ENCODE peak calls at places on chromosomes 1 and 21, in nine cellular contexts. J is psoas muscle, Y is hepatocyte, O is breast epithelium, H is GM23248, K is PC-3, R is aorta, Q is IMR-90, T is left lung. E is an unnamed sample. For H3K27me3, the result is how much of the 10 kb centered on the place peaks cover.

GRCh38 chr1:8232036-8232757 is 85.7 kb upstream of the SLC45A1 start:
- DNase-seq in J (no peak), Y (peak), O (no peak), H (no peak), K (peak), R (no peak), Q (no peak), T (no peak), E (no peak)

GRCh38 chr1:113243529-113243928 is 146.8 kb upstream of the MAGI3 start:
- DNase-seq in J (no peak), Y (no peak), O (no peak), H (no peak), K (no peak), R (no peak), Q (no peak), T (no peak), E (no peak)

GRCh38 chr1:168476588-168477379 is 67.0 kb downstream of the XCL2 start:
- DNase-seq in J (no peak), Y (no peak), O (no peak), H (no peak), K (no peak), R (no peak), Q (no peak), T (no peak), E (no peak)

GRCh38 chr1:118991448-118991847 is 3.3 kb upstream of the TBX15 start:
- DNase-seq in J (no peak), Y (no peak), O (no peak), H (no peak), K (no peak), R (no peak), Q (no peak), T (no peak), E (no peak)

GRCh38 chr1:59568158-59568935 is 246.4 kb upstream of the HOOK1 start:
- DNase-seq in J (no peak), Y (no peak), O (no peak), H (peak), K (peak), R (no peak), Q (peak), T (no peak), E (no peak)

GRCh38 chr1:165344736-165345135 is 11.8 kb downstream of the LMX1A start:
- DNase-seq in J (no peak), Y (no peak), O (no peak), H (no peak), K (no peak), R (no peak), Q (no peak), T (no peak), E (no peak)

GRCh38 chr1:27588256-27589232 is 15.4 kb downstream of the AHDC1 start:
- DNase-seq in J (no peak), Y (no peak), O (no peak), H (peak), K (no peak), R (no peak), Q (peak), T (no peak), E (peak)

GRCh38 chr21:42225571-42226155 is 6.7 kb downstream of the ABCG1 start:
- DNase-seq in J (no peak), Y (no peak), O (no peak), H (no peak), K (no peak), R (no peak), Q (no peak), T (no peak), E (peak)

GRCh38 chr21:41580758-41581554 is 73.0 kb upstream of the TMPRSS2 start:
- DNase-seq in J (no peak), Y (no peak), O (no peak), H (no peak), K (peak), R (no peak), Q (no peak), T (no peak), E (no peak)

GRCh38 chr1:182015360-182015759 is 46.2 kb downstream of the ZNF648 start:
- DNase-seq in J (no peak), Y (no peak), O (no peak), H (peak), K (no peak), R (no peak), Q (no peak), T (no peak), E (no peak)

GRCh38 chr1:222266223-222267215 is 281.4 kb downstream of the HHIPL2 start:
- DNase-seq in J (no peak), Y (no peak), O (no peak), H (no peak), K (no peak), R (no peak), Q (no peak), T (no peak), E (no peak)

GRCh38 chr1:1169429-1170214 is 4.1 kb upstream of the TTLL10 start:
- DNase-seq in J (no peak), Y (no peak), O (no peak), H (no peak), K (no peak), R (peak), Q (no peak), T (no peak), E (no peak)

GRCh38 chr1:8070381-8070811 is 44.3 kb upstream of the ERRFI1 start:
- DNase-seq in J (no peak), Y (peak), O (no peak), H (no peak), K (peak), R (no peak), Q (no peak), T (no peak), E (no peak)

GRCh38 chr1:27606708-27607238 is 2.8 kb upstream of the AHDC1 start:
- DNase-seq in J (no peak), Y (peak), O (no peak), H (peak), K (peak), R (no peak), Q (peak), T (no peak), E (no peak)

GRCh38 chr1:9289724-9290493 is 2.8 kb upstream of the SPSB1 start:
- DNase-seq in J (peak), Y (peak), O (no peak), H (peak), K (peak), R (peak), Q (peak), T (no peak), E (peak)

GRCh38 chr1:24754229-24754628 is 9.0 kb downstream of the CLIC4 start:
- DNase-seq in J (no peak), Y (no peak), O (no peak), H (peak), K (no peak), R (no peak), Q (no peak), T (no peak), E (peak)

GRCh38 chr1:27410709-27411108 is 18.3 kb downstream of the GPR3 start:
- DNase-seq in J (no peak), Y (no peak), O (no peak), H (no peak), K (no peak), R (no peak), Q (no peak), T (no peak), E (no peak)

GRCh38 chr1:199273837-199274379 is 635.1 kb downstream of the PTPRC start:
- DNase-seq in J (no peak), Y (peak), O (no peak), H (peak), K (peak), R (no peak), Q (peak), T (no peak), E (no peak)

GRCh38 chr1:81237531-81238528 is 562.9 kb upstream of the ADGRL2 start:
- DNase-seq in J (no peak), Y (no peak), O (no peak), H (no peak), K (no peak), R (no peak), Q (peak), T (no peak), E (no peak)

GRCh38 chr1:232142403-232143314 is 487.3 kb downstream of the SIPA1L2 start:
- DNase-seq in J (peak), Y (no peak), O (no peak), H (peak), K (peak), R (peak), Q (peak), T (no peak), E (peak)

GRCh38 chr21:36135391-36136094 is 664 bp downstream of the CBR3 start:
- DNase-seq in J (peak), Y (peak), O (peak), H (peak), K (peak), R (peak), Q (peak), T (peak), E (peak)
- H3K27me3 ChIP-seq in J (under half), Y (under half), O (under half), H (under half), K (under half), R (under half), Q (under half), T (under half), E (under half)

GRCh38 chr1:25817840-25818501 is 1.8 kb upstream of the MTFR1L start:
- DNase-seq in J (no peak), Y (peak), O (no peak), H (no peak), K (peak), R (no peak), Q (no peak), T (peak), E (no peak)
- H3K27ac ChIP-seq in J (no peak), Y (peak), O (peak), H (peak), K (no peak), R (no peak), Q (no peak), T (peak), E (peak)

GRCh38 chr1:40784771-40785151 is 1.2 kb downstream of the KCNQ4 start:
- DNase-seq in J (no peak), Y (no peak), O (no peak), H (no peak), K (no peak), R (peak), Q (no peak), T (no peak), E (peak)
- H3K27me3 ChIP-seq in J (under half), Y (under half), O (under half), H (under half), K (under half), R (under half), Q (under half), T (under half), E (under half)

DNA sequence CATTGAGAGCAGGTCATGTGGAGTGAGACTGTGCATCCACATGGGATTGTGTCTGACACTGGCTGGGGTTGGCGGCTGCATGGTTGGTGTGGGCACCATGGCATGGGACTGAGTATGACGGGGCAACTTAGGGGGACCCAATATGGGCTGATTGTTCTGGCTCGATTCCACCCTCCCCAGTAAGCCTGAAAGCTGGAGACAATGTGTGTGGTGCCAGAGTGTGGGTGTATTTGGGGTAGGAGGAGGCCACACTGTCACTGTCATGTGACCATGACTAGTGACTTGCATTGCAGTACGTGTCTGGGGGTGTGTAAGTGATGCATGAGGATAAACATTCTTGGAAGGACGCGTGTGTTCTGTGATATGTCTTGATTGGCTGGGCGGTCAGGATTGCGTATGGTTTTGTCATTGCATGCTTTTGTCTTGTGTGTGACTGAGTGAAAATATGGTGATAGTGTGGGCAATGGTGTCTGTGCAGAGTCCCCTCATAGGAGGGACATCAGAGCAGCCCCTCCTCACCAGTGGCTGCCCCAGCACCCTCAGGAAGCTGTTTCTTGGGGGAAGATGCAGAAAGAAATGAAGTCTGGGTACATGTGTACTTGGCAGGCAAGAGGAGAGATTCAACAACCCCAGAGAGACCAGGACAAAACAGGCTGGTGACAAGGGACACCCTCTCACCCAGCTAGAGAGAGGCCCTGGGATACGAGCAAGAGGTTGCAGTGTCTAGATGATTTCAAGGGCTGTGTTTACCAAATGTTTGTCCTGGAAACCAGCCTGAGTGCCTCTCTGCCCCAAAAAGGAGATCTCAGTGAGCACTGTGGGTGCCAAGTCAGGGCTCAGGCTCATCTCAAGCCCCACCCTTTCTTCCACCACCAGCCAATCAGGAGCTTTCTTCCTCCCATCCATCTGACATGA is 36.3 kb downstream of the SDC3 start:
- DNase-seq in J (no peak), Y (no peak), O (no peak), H (no peak), K (no peak), R (no peak), Q (no peak), T (no peak), E (peak)
- H3K27ac ChIP-seq in J (no peak), Y (no peak), O (no peak), H (no peak), K (no peak), R (no peak), Q (no peak), T (no peak), E (no peak)

GRCh38 chr1:202659974-202660373 is 50.3 kb downstream of the SYT2 start:
- DNase-seq in J (no peak), Y (no peak), O (no peak), H (no peak), K (no peak), R (no peak), Q (no peak), T (no peak), E (no peak)

GRCh38 chr1:202664083-202664482 is 46.2 kb downstream of the SYT2 start:
- DNase-seq in J (no peak), Y (no peak), O (no peak), H (peak), K (peak), R (no peak), Q (peak), T (no peak), E (peak)

GRCh38 chr1:202663141-202663540 is 47.1 kb downstream of the SYT2 start:
- DNase-seq in J (no peak), Y (no peak), O (no peak), H (no peak), K (no peak), R (no peak), Q (no peak), T (no peak), E (no peak)

GRCh38 chr1:202661136-202661845 is 49.0 kb downstream of the SYT2 start:
- DNase-seq in J (no peak), Y (no peak), O (no peak), H (peak), K (peak), R (no peak), Q (no peak), T (no peak), E (no peak)

GRCh38 chr1:202662081-202662480 is 48.2 kb downstream of the SYT2 start:
- DNase-seq in J (no peak), Y (no peak), O (no peak), H (no peak), K (no peak), R (no peak), Q (no peak), T (no peak), E (no peak)
- H3K27me3 ChIP-seq in J (under half), Y (under half), O (under half), H (under half), K (under half), R (under half), Q (under half), T (half or more), E (under half)

GRCh38 chr1:161195171-161195570 is 3.7 kb downstream of the ADAMTS4 start:
- DNase-seq in J (no peak), Y (no peak), O (no peak), H (no peak), K (no peak), R (no peak), Q (no peak), T (peak), E (no peak)

GRCh38 chr1:161198206-161198876 is 513 bp downstream of the ADAMTS4 start:
- DNase-seq in J (peak), Y (peak), O (peak), H (peak), K (peak), R (peak), Q (no peak), T (no peak), E (peak)

GRCh38 chr1:161197560-161198205 is 1.2 kb downstream of the ADAMTS4 start:
- DNase-seq in J (no peak), Y (no peak), O (no peak), H (peak), K (no peak), R (peak), Q (no peak), T (no peak), E (no peak)

GRCh38 chr1:161196521-161197451 is 2.1 kb downstream of the ADAMTS4 start:
- DNase-seq in J (peak), Y (peak), O (no peak), H (peak), K (no peak), R (peak), Q (peak), T (peak), E (peak)

GRCh38 chr1:161196111-161196510 is 2.7 kb downstream of the ADAMTS4 start:
- DNase-seq in J (no peak), Y (no peak), O (no peak), H (no peak), K (no peak), R (peak), Q (no peak), T (no peak), E (no peak)
- H3K27ac ChIP-seq in J (peak), Y (peak), O (peak), H (peak), K (no peak), R (no peak), Q (no peak), T (no peak), E (peak)

GRCh38 chr1:68301538-68301937 is 69.2 kb upstream of the WLS start:
- DNase-seq in J (no peak), Y (no peak), O (no peak), H (peak), K (peak), R (no peak), Q (peak), T (no peak), E (no peak)
- H3K27me3 ChIP-seq in J (under half), Y (under half), O (under half), H (under half), K (under half), R (under half), Q (under half), T (under half), E (under half)

E was measured in osteoblast.